ENCODE peak calls at places on chromosome 4, in nine cellular contexts. V is fibroblast of lung; R is KBM-7; U is effector CD4-positive, alpha-beta T cell; N is mucosa of descending colon; I is AG08395; C is activated naive CD4-positive, alpha-beta T cell; S is BE2C; X is foreskin keratinocyte. F is an unnamed sample.

GRCh38 chr4:26330186-26330787 is 9.5 kb downstream of the RBPJ start:
- DNase-seq in V (peak), R (peak), U (peak), N (no peak), I (peak), C (no peak), S (peak), X (no peak), F (peak)

GRCh38 chr4:32341342-32341741 is 1621.2 kb downstream of the PCDH7 start:
- DNase-seq in V (no peak), R (no peak), U (no peak), N (no peak), I (no peak), C (no peak), S (no peak), X (no peak), F (no peak)

GRCh38 chr4:2412885-2413716 is 5.3 kb downstream of the ZFYVE28 start:
- DNase-seq in V (peak), R (peak), U (peak), N (peak), I (peak), C (peak), S (peak), X (peak), F (peak)

GRCh38 chr4:138670681-138671080 is 344.9 kb upstream of the NOCT start:
- DNase-seq in V (no peak), R (no peak), U (no peak), N (no peak), I (no peak), C (no peak), S (no peak), X (no peak), F (no peak)

GRCh38 chr4:35525192-35525978 is 718.9 kb downstream of the ARAP2 start:
- DNase-seq in V (no peak), R (no peak), U (no peak), N (peak), I (no peak), C (no peak), S (no peak), X (no peak), F (no peak)

GRCh38 chr4:84472154-84472553 is 26.9 kb downstream of the NKX6-1 start:
- DNase-seq in V (no peak), R (no peak), U (no peak), N (no peak), I (no peak), C (no peak), S (no peak), X (no peak), F (no peak)

GRCh38 chr4:74426101-74426500 is 18.8 kb upstream of the AREG start:
- DNase-seq in V (peak), R (no peak), U (no peak), N (no peak), I (no peak), C (no peak), S (no peak), X (no peak), F (no peak)

GRCh38 chr4:112327950-112328349 is 30.8 kb downstream of the ALPK1 start:
- DNase-seq in V (peak), R (peak), U (no peak), N (no peak), I (peak), C (no peak), S (no peak), X (peak), F (peak)